ENCODE peak calls at places on chromosome 5, in four cellular contexts. O is iPS DF 6.9, E is tibial nerve, P is HAP-1. H is an unnamed sample.

GRCh38 chr5:55597014-55597981 is 62.5 kb upstream of the PLPP1 start:
- DNase-seq in O (no peak), E (no peak), P (no peak), H (no peak)

GRCh38 chr5:134905246-134905996 is 490 bp downstream of the PCBD2 start:
- DNase-seq in O (no peak), E (peak; percentile 30), P (peak; percentile 73), H (peak; percentile 27)

GRCh38 chr5:145510324-145510723 is 324.8 kb downstream of the PRELID2 start:
- DNase-seq in O (no peak), E (no peak), P (no peak), H (no peak)

GRCh38 chr5:75190227-75190626 is 46.5 kb downstream of the ANKRD31 start:
- DNase-seq in O (no peak), E (no peak), P (no peak), H (no peak)

GRCh38 chr5:20556364-20556763 is 568.4 kb upstream of the CDH18 start:
- DNase-seq in O (no peak), E (no peak), P (no peak), H (no peak)

GRCh38 chr5:88045931-88046461 is 222.6 kb downstream of the TMEM161B start:
- DNase-seq in O (no peak), E (no peak), P (peak; percentile 50), H (no peak)

GRCh38 chr5:1443991-1444360 is 1.3 kb downstream of the SLC6A3 start:
- DNase-seq in O (no peak), E (no peak), P (no peak), H (no peak)

GRCh38 chr5:78547171-78547570 is 101.4 kb downstream of the LHFPL2 start:
- DNase-seq in O (no peak), E (no peak), P (no peak), H (no peak)

GRCh38 chr5:42614509-42614908 is 142.1 kb upstream of the CCDC152 start:
- DNase-seq in O (no peak), E (no peak), P (no peak), H (no peak)

GRCh38 chr5:33153891-33154290 is 286.9 kb upstream of the TARS1 start:
- DNase-seq in O (no peak), E (no peak), P (no peak), H (no peak)

GRCh38 chr5:120096413-120096812 is 367.7 kb upstream of the PRR16 start:
- DNase-seq in O (no peak), E (no peak), P (no peak), H (no peak)

GRCh38 chr5:98769006-98769255 is 4.5 kb upstream of the RGMB start:
- DNase-seq in O (no peak), E (peak; percentile 30), P (peak; percentile 78), H (no peak)

GRCh38 chr5:140996055-140996454 is 29.8 kb downstream of the PCDHAC2 start:
- DNase-seq in O (no peak), E (no peak), P (no peak), H (no peak)

GRCh38 chr5:882253-883185 is 10.1 kb downstream of the BRD9 start:
- DNase-seq in O (no peak), E (no peak), P (no peak), H (no peak)

GRCh38 chr5:161400583-161400982 is 145.9 kb downstream of the GABRB2 start:
- DNase-seq in O (no peak), E (no peak), P (no peak), H (no peak)

GRCh38 chr5:126805108-126805507 is 28.2 kb downstream of the LMNB1 start:
- DNase-seq in O (no peak), E (no peak), P (no peak), H (no peak)

GRCh38 chr5:88743231-88743879 is 139.6 kb downstream of the MEF2C start:
- DNase-seq in O (no peak), E (no peak), P (no peak), H (no peak)

GRCh38 chr5:73940026-73940425 is 314.0 kb downstream of the ARHGEF28 start:
- DNase-seq in O (no peak), E (no peak), P (no peak), H (no peak)

GRCh38 chr5:159878988-159879471 is 37.3 kb upstream of the ADRA1B start:
- DNase-seq in O (peak; percentile 29), E (peak; percentile 20), P (peak; percentile 63), H (peak; percentile 70)

GRCh38 chr5:121974261-121974660 is 12.5 kb downstream of the SRFBP1 start:
- DNase-seq in O (no peak), E (no peak), P (no peak), H (no peak)

GRCh38 chr5:91022518-91022917 is 360.6 kb downstream of the ARRDC3 start:
- DNase-seq in O (no peak), E (no peak), P (no peak), H (no peak)

GRCh38 chr5:89864941-89865340 is 544.6 kb downstream of the CETN3 start:
- DNase-seq in O (no peak), E (no peak), P (no peak), H (no peak)

GRCh38 chr5:69130241-69130640 is 36.4 kb downstream of the SLC30A5 start:
- DNase-seq in O (no peak), E (no peak), P (no peak), H (no peak)

GRCh38 chr5:159163027-159163699 is 46.2 kb downstream of the RNF145 start:
- DNase-seq in O (no peak), E (no peak), P (no peak), H (no peak)

GRCh38 chr5:176573564-176574296 is 24.6 kb downstream of the CDHR2 start:
- DNase-seq in O (no peak), E (peak; percentile 41), P (peak; percentile 89), H (peak; percentile 23)

GRCh38 chr5:15009420-15009819 is 137.8 kb upstream of the ANKH start:
- DNase-seq in O (no peak), E (no peak), P (peak; percentile 51), H (no peak)

GRCh38 chr5:109866051-109866450 is 176.3 kb downstream of the MAN2A1 start:
- DNase-seq in O (no peak), E (no peak), P (no peak), H (no peak)

GRCh38 chr5:133996683-133997252 is 8.0 kb downstream of the VDAC1 start:
- DNase-seq in O (no peak), E (no peak), P (peak; percentile 53), H (no peak)

GRCh38 chr5:33227746-33228145 is 213.0 kb upstream of the TARS1 start:
- DNase-seq in O (no peak), E (no peak), P (no peak), H (peak; percentile 2)

GRCh38 chr5:157215826-157216167 is 35.2 kb downstream of the ITK start:
- DNase-seq in O (no peak), E (no peak), P (no peak), H (no peak)

GRCh38 chr5:56827043-56827442 is 11.7 kb downstream of the MAP3K1 start:
- DNase-seq in O (no peak), E (no peak), P (peak; percentile 31), H (no peak)

GRCh38 chr5:56824019-56824418 is 8.7 kb downstream of the MAP3K1 start:
- DNase-seq in O (no peak), E (no peak), P (no peak), H (no peak)

GRCh38 chr5:56825222-56825824 is 10.0 kb downstream of the MAP3K1 start:
- DNase-seq in O (no peak), E (no peak), P (no peak), H (no peak)

GRCh38 chr5:56829137-56829536 is 13.8 kb downstream of the MAP3K1 start:
- DNase-seq in O (no peak), E (no peak), P (no peak), H (no peak)

GRCh38 chr5:56827923-56828322 is 12.6 kb downstream of the MAP3K1 start:
- DNase-seq in O (no peak), E (no peak), P (no peak), H (no peak)
- H3K4me1 ChIP-seq in O (peaks cover 4% of the 10 kb centered on the region), E (no peaks in the 10 kb centered on the region), P (peaks cover 32% of the 10 kb centered on the region), H (peaks cover 5% of the 10 kb centered on the region)

GRCh38 chr5:59275170-59275536 is 618.4 kb downstream of the PDE4D start:
- DNase-seq in O (no peak), E (no peak), P (no peak), H (no peak)

GRCh38 chr5:59276277-59276647 is 617.3 kb downstream of the PDE4D start:
- DNase-seq in O (no peak), E (no peak), P (no peak), H (no peak)

GRCh38 chr5:59275537-59276276 is 617.8 kb downstream of the PDE4D start:
- DNase-seq in O (no peak), E (no peak), P (peak; percentile 15), H (peak; percentile 57)

GRCh38 chr5:59274130-59274529 is 619.4 kb downstream of the PDE4D start:
- DNase-seq in O (no peak), E (no peak), P (no peak), H (no peak)

DNA sequence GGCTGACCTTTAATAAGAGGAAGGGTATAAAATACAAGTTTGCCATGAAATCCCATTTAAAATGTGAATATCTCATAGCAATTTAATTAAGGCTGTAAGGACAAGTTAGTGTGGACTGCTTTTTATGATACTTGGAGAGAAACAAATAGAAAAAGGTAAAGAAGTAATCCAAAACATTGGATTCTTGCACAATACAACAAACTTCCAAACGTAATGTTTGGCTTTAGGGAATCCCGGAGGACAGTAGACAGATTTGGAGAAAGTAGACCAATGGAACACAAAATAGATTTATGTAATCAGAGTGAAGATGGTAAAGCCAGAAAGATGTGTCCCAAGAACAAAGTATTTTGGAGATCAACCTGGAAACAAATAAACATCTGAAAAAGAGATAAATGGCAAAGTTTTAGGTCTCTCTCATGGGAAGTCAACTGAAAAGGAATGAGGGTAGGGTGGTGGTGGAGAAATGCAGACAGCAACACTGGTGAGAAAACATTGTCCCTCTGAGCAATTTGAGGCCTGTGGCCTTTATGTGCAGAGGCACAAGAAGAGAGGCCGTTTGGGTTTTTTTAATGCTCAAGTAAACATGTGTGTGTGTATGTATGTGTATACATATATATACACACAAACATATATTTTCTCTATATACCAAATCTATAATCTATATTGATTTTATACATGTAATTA is 620.6 kb downstream of the PDE4D start:
- DNase-seq in O (no peak), E (no peak), P (no peak), H (no peak)
- H3K4me1 ChIP-seq in O (no peaks in the 10 kb centered on the region), E (no peaks in the 10 kb centered on the region), P (no peaks in the 10 kb centered on the region), H (no peaks in the 10 kb centered on the region)

GRCh38 chr5:60483046-60483445 is 216.9 kb downstream of the DEPDC1B start:
- DNase-seq in O (no peak), E (no peak), P (no peak), H (no peak)

GRCh38 chr5:60477849-60478248 is 222.1 kb downstream of the DEPDC1B start:
- DNase-seq in O (no peak), E (no peak), P (no peak), H (no peak)

GRCh38 chr5:60487466-60487865 is 212.5 kb downstream of the DEPDC1B start:
- DNase-seq in O (no peak), E (no peak), P (no peak), H (no peak)

GRCh38 chr5:60479542-60479941 is 220.4 kb downstream of the DEPDC1B start:
- DNase-seq in O (no peak), E (no peak), P (no peak), H (no peak)

GRCh38 chr5:60482301-60482700 is 217.7 kb downstream of the DEPDC1B start:
- DNase-seq in O (no peak), E (no peak), P (no peak), H (no peak)
- H3K4me1 ChIP-seq in O (no peaks in the 10 kb centered on the region), E (no peaks in the 10 kb centered on the region), P (no peaks in the 10 kb centered on the region), H (no peaks in the 10 kb centered on the region)

GRCh38 chr5:139651863-139652787 is 4.0 kb downstream of the CXXC5 start:
- DNase-seq in O (no peak), E (peak; percentile 84), P (peak; percentile 89), H (no peak)
- H3K4me1 ChIP-seq in O (peaks cover 34% of the 10 kb centered on the region), E (peaks cover 5% of the 10 kb centered on the region), P (peaks cover 18% of the 10 kb centered on the region), H (peaks cover 32% of the 10 kb centered on the region)

GRCh38 chr5:149561848-149562247 is 10.6 kb upstream of the CSNK1A1 start:
- DNase-seq in O (no peak), E (no peak), P (no peak), H (no peak)
- H3K4me1 ChIP-seq in O (peaks cover 3% of the 10 kb centered on the region), E (no peaks in the 10 kb centered on the region), P (peaks cover 23% of the 10 kb centered on the region), H (peaks cover 3% of the 10 kb centered on the region)

GRCh38 chr5:67300321-67300720 is 103.7 kb upstream of the CD180 start:
- DNase-seq in O (no peak), E (no peak), P (no peak), H (no peak)
- H3K4me1 ChIP-seq in O (no peaks in the 10 kb centered on the region), E (no peaks in the 10 kb centered on the region), P (no peaks in the 10 kb centered on the region), H (no peaks in the 10 kb centered on the region)

H was measured in NT2/D1.